ENCODE peak calls at places on chromosomes 5 and 9, in six cellular contexts. J, X, N, A, Y and K are unnamed samples.

GRCh38 chr9:134123764-134124128 is 12.1 kb upstream of the WDR5 start:
- DNase-seq in J (no peak), X (no peak), N (no peak), A (no peak), Y (no peak), K (no peak)

GRCh38 chr9:109320338-109320733 is 523 bp downstream of the EPB41L4B start:
- DNase-seq in J (no peak), X (no peak), N (no peak), A (peak; percentile 82), Y (no peak), K (no peak)

GRCh38 chr5:100904259-100904822 is 1.3 kb upstream of the ST8SIA4 start:
- DNase-seq in J (peak; percentile 63), X (no peak), N (no peak), A (no peak), Y (peak; percentile 26), K (no peak)

GRCh38 chr5:123813251-123813650 is 301.3 kb downstream of the CSNK1G3 start:
- DNase-seq in J (no peak), X (no peak), N (no peak), A (no peak), Y (no peak), K (no peak)

GRCh38 chr9:111037744-111038335 is 430 bp downstream of the LPAR1 start:
- DNase-seq in J (peak; percentile 76), X (no peak), N (peak; percentile 6), A (peak; percentile 90), Y (peak; percentile 40), K (no peak)

GRCh38 chr9:129574911-129575574 is 45.9 kb downstream of the C9orf50 start:
- DNase-seq in J (no peak), X (no peak), N (no peak), A (no peak), Y (no peak), K (no peak)

GRCh38 chr9:130952065-130952762 is 13.2 kb upstream of the FIBCD1 start:
- DNase-seq in J (no peak), X (no peak), N (no peak), A (no peak), Y (no peak), K (no peak)

GRCh38 chr5:139726248-139726647 is 69.4 kb upstream of the PSD2 start:
- DNase-seq in J (no peak), X (no peak), N (no peak), A (no peak), Y (no peak), K (no peak)

GRCh38 chr5:92861531-92862285 is 719.3 kb downstream of the NR2F1-AS1 start:
- DNase-seq in J (no peak), X (no peak), N (no peak), A (no peak), Y (no peak), K (no peak)

GRCh38 chr5:123545506-123545905 is 33.5 kb downstream of the CSNK1G3 start:
- DNase-seq in J (no peak), X (no peak), N (no peak), A (no peak), Y (no peak), K (no peak)

GRCh38 chr5:73215891-73216610 is 43.1 kb downstream of the TMEM174 start:
- DNase-seq in J (peak; percentile 83), X (peak; percentile 57), N (peak; percentile 49), A (peak; percentile 92), Y (peak; percentile 83), K (peak; percentile 92)

GRCh38 chr9:80951675-80952074 is 737.7 kb downstream of the TLE1 start:
- DNase-seq in J (no peak), X (no peak), N (no peak), A (no peak), Y (no peak), K (no peak)

GRCh38 chr5:88734191-88734640 is 148.8 kb downstream of the MEF2C start:
- DNase-seq in J (no peak), X (no peak), N (no peak), A (no peak), Y (no peak), K (no peak)

GRCh38 chr9:112890106-112891081 is at the start of gene SLC46A2:
- DNase-seq in J (no peak), X (no peak), N (no peak), A (peak; percentile 90), Y (peak; percentile 34), K (no peak)

GRCh38 chr5:151627650-151628049 is 36.5 kb upstream of the FAT2 start:
- DNase-seq in J (no peak), X (no peak), N (no peak), A (no peak), Y (no peak), K (no peak)

GRCh38 chr9:128917151-128917849 is 3.5 kb upstream of the PHYHD1 start:
- DNase-seq in J (peak; percentile 93), X (peak; percentile 87), N (peak; percentile 61), A (peak; percentile 77), Y (peak; percentile 88), K (peak; percentile 96)

GRCh38 chr5:52837591-52838001 is 49.9 kb downstream of the ITGA1 start:
- DNase-seq in J (no peak), X (no peak), N (no peak), A (no peak), Y (no peak), K (no peak)

GRCh38 chr5:124440471-124440870 is 306.0 kb downstream of the ZNF608 start:
- DNase-seq in J (no peak), X (no peak), N (no peak), A (no peak), Y (no peak), K (no peak)

GRCh38 chr5:148972958-148973357 is 89.9 kb downstream of the SH3TC2 start:
- DNase-seq in J (peak; percentile 71), X (no peak), N (peak; percentile 13), A (no peak), Y (peak; percentile 35), K (no peak)

GRCh38 chr9:93091453-93092081 is 4.5 kb upstream of the CARD19 start:
- DNase-seq in J (peak; percentile 72), X (no peak), N (peak; percentile 50), A (no peak), Y (no peak), K (no peak)

GRCh38 chr5:51382759-51383493 is at the start of gene ISL1:
- DNase-seq in J (peak; percentile 90), X (no peak), N (no peak), A (peak; percentile 88), Y (peak; percentile 94), K (no peak)

GRCh38 chr9:95224371-95225015 is 93.0 kb downstream of the FANCC start:
- DNase-seq in J (no peak), X (no peak), N (no peak), A (no peak), Y (no peak), K (no peak)

GRCh38 chr5:15577132-15577531 is 77.2 kb downstream of the FBXL7 start:
- DNase-seq in J (no peak), X (no peak), N (no peak), A (no peak), Y (no peak), K (peak; percentile 17)

DNA sequence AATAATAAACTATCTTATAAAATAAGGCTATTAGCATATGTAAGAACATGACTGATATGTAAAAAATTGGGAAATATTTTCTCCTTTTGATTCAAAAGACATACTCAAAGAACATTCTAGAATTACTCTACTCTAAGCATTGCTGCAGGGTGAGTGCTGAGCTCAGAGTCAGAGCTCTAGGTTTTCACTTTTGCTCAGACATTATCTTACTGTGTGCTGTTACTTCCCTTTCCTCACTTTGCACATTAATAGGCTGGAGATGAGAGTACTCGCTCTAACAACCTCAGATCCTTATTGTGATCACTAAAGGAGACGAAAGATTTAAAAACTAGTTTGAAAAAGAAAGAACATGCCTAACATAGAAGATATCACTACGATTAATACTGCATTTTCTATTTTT is 99.4 kb upstream of the C9orf72 start:
- DNase-seq in J (no peak), X (no peak), N (no peak), A (no peak), Y (no peak), K (no peak)
- H3K27ac ChIP-seq in J (no peak overlapping the region), X (no peak overlapping the region), N (no peak overlapping the region), A (no peak overlapping the region), Y (no peak overlapping the region), K (no peak overlapping the region)

GRCh38 chr5:10355071-10355889 is 1.8 kb downstream of the MARCHF6 start:
- DNase-seq in J (no peak), X (no peak), N (no peak), A (no peak), Y (no peak), K (no peak)
- TF ChIP-seq POLR2A in J (no peak), X (no peak), N (no peak), A (no peak), Y (no peak), K (no peak)

GRCh38 chr9:3157011-3157410 is 313.1 kb upstream of the PUM3 start:
- DNase-seq in J (no peak), X (no peak), N (no peak), A (no peak), Y (no peak), K (no peak)

GRCh38 chr9:3161912-3162311 is 318.0 kb upstream of the PUM3 start:
- DNase-seq in J (no peak), X (no peak), N (no peak), A (no peak), Y (no peak), K (no peak)
- TF ChIP-seq POLR2AphosphoS5 in J (no peak), X (no peak), N (no peak), A (no peak), Y (no peak), K (no peak)

DNA sequence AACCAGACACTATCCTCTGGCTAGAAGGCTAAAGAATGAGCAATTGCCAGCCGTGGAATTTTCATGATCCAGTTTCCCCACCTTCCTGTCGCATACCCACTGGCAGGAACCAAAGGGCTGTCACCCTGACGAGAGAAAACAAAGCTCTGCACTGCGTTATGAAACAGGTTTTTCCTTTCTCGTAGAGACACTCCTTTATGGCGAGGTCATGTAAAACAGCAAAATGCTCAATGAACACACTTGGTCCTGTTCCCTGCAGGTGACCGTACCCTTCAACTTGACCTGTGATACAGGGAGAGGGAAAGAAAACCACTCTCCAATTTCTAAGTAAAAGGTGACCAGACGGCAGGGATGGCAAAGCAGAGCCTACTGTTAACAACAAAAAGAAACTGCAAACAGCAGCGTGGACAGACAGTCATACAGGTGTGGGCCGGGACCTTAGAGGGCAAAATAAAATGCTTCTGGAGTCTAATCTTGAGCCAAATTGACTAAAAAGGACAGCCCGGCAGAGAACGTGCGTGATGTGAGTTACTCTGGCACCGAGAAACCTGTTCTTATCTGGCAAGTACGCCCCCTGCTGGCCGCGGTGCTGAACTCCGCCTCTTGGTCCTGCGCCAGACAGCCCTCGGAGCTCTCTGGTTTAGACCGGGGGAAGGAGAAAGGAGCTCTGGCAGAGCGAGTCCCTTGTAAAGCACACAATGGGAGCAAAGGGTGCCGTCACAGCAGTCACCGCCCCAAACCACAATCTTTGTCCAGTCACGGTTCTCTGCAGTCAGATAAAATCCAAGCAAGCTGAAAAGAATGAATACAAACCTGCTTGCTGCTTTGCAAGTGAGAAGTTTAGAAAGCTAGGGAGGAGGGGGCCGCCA is 98.9 kb downstream of the EFNA5 start:
- DNase-seq in J (peak; percentile 96), X (peak; percentile 95), N (peak; percentile 66), A (peak; percentile 96), Y (peak; percentile 99), K (peak; percentile 98)
- H3K27ac ChIP-seq in J (peak overlapping the region; percentile 70), X (peak overlapping the region; percentile 79), N (no peak overlapping the region), A (peak overlapping the region; percentile 64), Y (peak overlapping the region; percentile 89), K (no peak overlapping the region)

GRCh38 chr5:74966151-74967050 is 86.0 kb downstream of the GCNT4 start:
- DNase-seq in J (no peak), X (no peak), N (no peak), A (no peak), Y (peak; percentile 71), K (no peak)
- TF ChIP-seq POLR2A in J (no peak), X (no peak), N (no peak), A (no peak), Y (no peak), K (no peak)

GRCh38 chr5:172454355-172455086 is at the start of gene SH3PXD2B:
- DNase-seq in J (peak; percentile 86), X (no peak), N (peak; percentile 52), A (peak; percentile 94), Y (peak; percentile 63), K (no peak)
- TF ChIP-seq POLR2AphosphoS5 in J (peak; percentile 72), X (no peak), N (no peak), A (no peak), Y (no peak), K (peak; percentile 43)